ENCODE peak calls at places on chromosomes 11 and 22, in ten cellular contexts. K is HFF-Myc, Z is right lobe of liver, G is uterus, M is cardiac fibroblast, R is Calu3, E is ascending aorta, H is progenitor cell of endocrine pancreas, Q is heart left ventricle, P is AG09319. I is an unnamed sample.

GRCh38 chr11:9005087-9005486 is 1.3 kb upstream of the NRIP3 start:
- DNase-seq in K (no peak), Z (no peak), G (no peak), M (no peak), R (no peak), E (no peak), H (no peak), Q (no peak), P (no peak), I (no peak)

GRCh38 chr22:50621948-50622722 is 5.8 kb downstream of the ARSA start:
- DNase-seq in K (no peak), Z (no peak), G (no peak), M (no peak), R (peak; percentile 34), E (no peak), H (no peak), Q (no peak), P (no peak), I (no peak)

GRCh38 chr11:126407682-126408288 is 52.3 kb downstream of the ST3GAL4 start:
- DNase-seq in K (no peak), Z (no peak), G (no peak), M (no peak), R (no peak), E (no peak), H (no peak), Q (no peak), P (no peak), I (no peak)

GRCh38 chr11:131674051-131674755 is 303.8 kb downstream of the NTM start:
- DNase-seq in K (peak; percentile 43), Z (peak; percentile 72), G (peak; percentile 45), M (peak; percentile 81), R (peak; percentile 64), E (no peak), H (peak; percentile 74), Q (peak; percentile 54), P (peak; percentile 42), I (no peak)

GRCh38 chr22:32880906-32881596 is 79.5 kb downstream of the TIMP3 start:
- DNase-seq in K (no peak), Z (peak; percentile 60), G (peak; percentile 89), M (peak; percentile 93), R (peak; percentile 2), E (no peak), H (no peak), Q (peak; percentile 87), P (no peak), I (no peak)

GRCh38 chr22:45007946-45008852 is 1.6 kb downstream of the PHF21B start:
- DNase-seq in K (no peak), Z (peak; percentile 44), G (peak; percentile 16), M (no peak), R (no peak), E (no peak), H (peak; percentile 24), Q (no peak), P (no peak), I (no peak)

GRCh38 chr22:38316340-38317236 is 645 bp downstream of the CSNK1E start:
- DNase-seq in K (no peak), Z (peak; percentile 78), G (peak; percentile 78), M (peak; percentile 72), R (peak; percentile 52), E (no peak), H (peak; percentile 42), Q (peak; percentile 75), P (no peak), I (peak; percentile 65)

GRCh38 chr11:12359761-12360160 is 17.6 kb upstream of the PARVA start:
- DNase-seq in K (no peak), Z (no peak), G (no peak), M (no peak), R (no peak), E (no peak), H (no peak), Q (no peak), P (no peak), I (no peak)

GRCh38 chr11:132430352-132431091 is 1060.1 kb downstream of the NTM start:
- DNase-seq in K (no peak), Z (no peak), G (no peak), M (no peak), R (no peak), E (no peak), H (no peak), Q (no peak), P (no peak), I (no peak)

DNA sequence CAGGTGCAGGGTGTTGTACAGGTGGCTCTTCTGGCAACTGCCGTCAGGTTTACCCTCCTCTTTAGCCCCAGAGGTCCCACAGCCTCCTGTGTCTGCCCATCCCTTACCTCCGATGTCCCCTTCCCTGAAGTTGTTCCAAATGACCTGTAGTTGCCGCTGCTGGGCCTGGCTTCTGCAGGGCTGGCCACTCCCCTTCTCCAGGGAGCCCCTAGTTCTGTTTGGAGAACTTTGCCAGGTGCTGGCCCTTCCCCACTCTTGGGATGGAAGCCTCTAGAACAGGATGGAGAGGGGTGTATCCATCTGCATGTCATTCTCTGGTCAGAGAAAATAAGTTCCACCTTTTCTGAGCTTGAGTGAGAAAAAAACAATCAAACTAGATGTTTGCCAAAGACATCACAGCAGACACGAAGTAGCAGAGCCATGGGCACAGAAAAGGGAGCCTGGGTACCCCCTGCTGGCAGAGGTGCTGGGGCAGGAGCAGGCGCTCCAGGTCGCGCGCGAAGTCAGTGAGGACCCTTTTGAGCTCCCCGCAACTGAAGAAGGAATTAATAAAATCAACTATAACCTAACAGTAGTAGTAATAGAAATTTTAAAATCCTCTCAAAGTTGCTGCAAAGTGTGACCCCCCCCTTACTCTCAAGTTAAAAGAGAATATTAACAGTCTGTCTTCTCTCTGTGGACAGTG is 20.2 kb upstream of the PARVB start:
- DNase-seq in K (no peak), Z (no peak), G (no peak), M (no peak), R (no peak), E (no peak), H (no peak), Q (no peak), P (no peak), I (no peak)
- TF ChIP-seq CTCF in K (no peak), Z (no peak), G (no peak), M (peak; percentile 20), R (no peak), E (no peak), H (no peak), Q (peak; percentile 11), P (no peak), I (no peak)

GRCh38 chr11:120224386-120224785 is 13.6 kb downstream of the OAF start:
- DNase-seq in K (no peak), Z (no peak), G (no peak), M (no peak), R (no peak), E (no peak), H (no peak), Q (no peak), P (no peak), I (no peak)
- TF ChIP-seq CTCF in K (no peak), Z (no peak), G (no peak), M (no peak), R (no peak), E (no peak), H (no peak), Q (no peak), P (no peak), I (no peak)

GRCh38 chr11:90476442-90477007 is 253.7 kb upstream of the CHORDC1 start:
- DNase-seq in K (no peak), Z (no peak), G (no peak), M (peak; percentile 24), R (peak; percentile 52), E (no peak), H (no peak), Q (no peak), P (no peak), I (no peak)
- TF ChIP-seq CTCF in K (no peak), Z (peak; percentile 61), G (no peak), M (no peak), R (no peak), E (no peak), H (peak; percentile 75), Q (peak; percentile 21), P (no peak), I (no peak)

DNA sequence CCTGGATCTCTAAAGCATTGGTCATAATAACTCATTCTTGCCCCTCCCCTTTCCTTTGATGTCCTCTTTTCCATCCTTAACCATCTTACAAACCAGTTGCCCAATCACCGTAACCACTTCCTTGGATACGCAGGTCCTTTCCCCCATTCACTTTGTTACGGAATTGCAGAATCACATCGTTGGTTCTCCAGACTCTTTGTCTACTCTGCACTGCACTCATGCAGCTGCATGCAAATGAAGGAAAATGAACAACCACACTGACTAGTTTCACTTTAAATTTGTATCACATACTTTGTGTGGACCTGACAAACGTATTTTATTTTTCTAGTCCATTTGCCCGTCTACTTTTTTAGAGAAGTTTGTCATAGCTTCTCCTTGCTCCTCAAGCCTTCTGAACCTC is 69.9 kb downstream of the SLC5A12 start:
- DNase-seq in K (no peak), Z (no peak), G (no peak), M (no peak), R (no peak), E (no peak), H (no peak), Q (no peak), P (no peak), I (no peak)
- TF ChIP-seq CTCF in K (no peak), Z (no peak), G (no peak), M (no peak), R (no peak), E (no peak), H (no peak), Q (no peak), P (no peak), I (no peak)

GRCh38 chr22:26679003-26679629 is 21.7 kb downstream of the MIAT start:
- DNase-seq in K (peak; percentile 66), Z (peak; percentile 67), G (peak; percentile 79), M (peak; percentile 84), R (peak; percentile 79), E (no peak), H (peak; percentile 73), Q (peak; percentile 65), P (peak; percentile 43), I (peak; percentile 52)

GRCh38 chr22:26684173-26684572 is 26.8 kb downstream of the MIAT start:
- DNase-seq in K (no peak), Z (no peak), G (no peak), M (no peak), R (no peak), E (no peak), H (no peak), Q (no peak), P (no peak), I (no peak)

GRCh38 chr22:26680485-26680884 is 23.1 kb downstream of the MIAT start:
- DNase-seq in K (no peak), Z (no peak), G (no peak), M (no peak), R (no peak), E (no peak), H (no peak), Q (no peak), P (no peak), I (no peak)

GRCh38 chr22:26677217-26677616 is 19.8 kb downstream of the MIAT start:
- DNase-seq in K (no peak), Z (no peak), G (no peak), M (no peak), R (no peak), E (no peak), H (no peak), Q (no peak), P (no peak), I (no peak)

DNA sequence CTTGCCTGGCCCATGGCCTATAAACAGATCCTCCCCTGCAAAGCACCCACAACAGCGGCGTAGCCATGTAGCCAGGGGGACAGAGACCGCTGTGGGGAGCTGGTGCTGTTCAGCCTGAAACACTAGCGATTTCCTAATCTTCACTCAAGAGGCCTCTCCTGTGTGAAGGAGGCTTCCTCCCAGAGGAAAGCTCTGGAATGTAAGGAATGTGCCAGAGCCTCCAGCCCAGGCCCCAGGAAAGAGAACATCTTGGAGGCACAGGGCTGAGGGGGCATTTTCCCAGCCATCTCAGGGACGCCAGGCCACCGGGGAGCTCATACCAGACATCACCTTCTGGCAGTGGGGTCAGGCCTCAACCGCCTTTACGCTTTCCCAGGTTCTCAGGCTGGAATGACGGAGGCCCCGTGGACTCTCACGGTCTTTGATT is 24.0 kb downstream of the MIAT start:
- DNase-seq in K (no peak), Z (no peak), G (no peak), M (peak; percentile 95), R (no peak), E (no peak), H (no peak), Q (no peak), P (no peak), I (no peak)
- TF ChIP-seq CTCF in K (no peak), Z (no peak), G (no peak), M (no peak), R (no peak), E (no peak), H (no peak), Q (no peak), P (no peak), I (no peak)